ENCODE peak calls at places on chromosomes 4 and X, in five cellular contexts. F, S, T, X and J are unnamed samples.

GRCh38 chr4:4753643-4754042 is 105.8 kb upstream of the MSX1 start:
- DNase-seq in F (no peak), S (no peak), T (no peak), X (no peak), J (no peak)

GRCh38 chr4:95761441-95761840 is 78.5 kb upstream of the PDHA2 start:
- DNase-seq in F (peak), S (peak), T (no peak), X (no peak), J (no peak)

GRCh38 chr4:175560628-175561027 is 251.4 kb downstream of the GPM6A start:
- DNase-seq in F (no peak), S (peak), T (no peak), X (no peak), J (peak)

GRCh38 chr4:74219241-74219640 is 61.3 kb downstream of the MTHFD2L start:
- DNase-seq in F (no peak), S (no peak), T (no peak), X (no peak), J (no peak)

GRCh38 chr4:165906272-165906671 is 33.2 kb downstream of the TLL1 start:
- DNase-seq in F (no peak), S (no peak), T (no peak), X (no peak), J (peak)

GRCh38 chr4:14247767-14248166 is 620.2 kb upstream of the BOD1L1 start:
- DNase-seq in F (no peak), S (no peak), T (no peak), X (no peak), J (no peak)

GRCh38 chr4:76571274-76571673 is 136.2 kb downstream of the SHROOM3 start:
- DNase-seq in F (no peak), S (no peak), T (no peak), X (peak), J (peak)

GRCh38 chr4:134628074-134628473 is 426.5 kb upstream of the PABPC4L start:
- DNase-seq in F (no peak), S (no peak), T (no peak), X (no peak), J (no peak)

GRCh38 chrX:105191878-105192277 is 28.6 kb downstream of the TEX13A start:
- DNase-seq in F (no peak), S (peak), T (no peak), X (no peak), J (no peak)

GRCh38 chr4:46878641-46879040 is 30.4 kb downstream of the COX7B2 start:
- DNase-seq in F (no peak), S (no peak), T (no peak), X (no peak), J (no peak)

GRCh38 chr4:126799971-126800722 is 832.6 kb upstream of the INTU start:
- DNase-seq in F (no peak), S (peak), T (no peak), X (no peak), J (no peak)

GRCh38 chr4:15918484-15919129 is 19.9 kb downstream of the FGFBP1 start:
- DNase-seq in F (no peak), S (no peak), T (peak), X (no peak), J (peak)

GRCh38 chrX:39984191-39984956 is 113.4 kb downstream of the BCOR start:
- DNase-seq in F (no peak), S (peak), T (no peak), X (no peak), J (no peak)

GRCh38 chrX:111164728-111165127 is 68.7 kb downstream of the PAK3 start:
- DNase-seq in F (no peak), S (no peak), T (no peak), X (no peak), J (no peak)

GRCh38 chr4:3470244-3471097 is 7.4 kb downstream of the DOK7 start:
- DNase-seq in F (no peak), S (peak), T (peak), X (no peak), J (peak)

GRCh38 chr4:172202480-172203076 is 389.4 kb downstream of the GALNTL6 start:
- DNase-seq in F (no peak), S (peak), T (no peak), X (no peak), J (peak)

GRCh38 chrX:9195199-9195880 is 161.4 kb upstream of the FAM9B start:
- DNase-seq in F (no peak), S (no peak), T (no peak), X (no peak), J (no peak)

GRCh38 chrX:48894891-48895290 is 2.7 kb downstream of the TIMM17B start:
- DNase-seq in F (no peak), S (no peak), T (no peak), X (no peak), J (no peak)

GRCh38 chr4:823761-824460 is 2.0 kb downstream of the CPLX1 start:
- DNase-seq in F (peak), S (no peak), T (no peak), X (no peak), J (no peak)

GRCh38 chr4:52751349-52751911 is at the start of gene ERVMER34-1:
- DNase-seq in F (peak), S (peak), T (peak), X (peak), J (peak)

GRCh38 chrX:14449773-14450172 is 79.6 kb upstream of the GLRA2 start:
- DNase-seq in F (no peak), S (no peak), T (no peak), X (no peak), J (no peak)

GRCh38 chr4:91909963-91910362 is 393.8 kb upstream of the GRID2 start:
- DNase-seq in F (no peak), S (no peak), T (no peak), X (no peak), J (no peak)

GRCh38 chrX:112846114-112846513 is 5.5 kb upstream of the AMOT start:
- DNase-seq in F (no peak), S (no peak), T (no peak), X (no peak), J (no peak)

GRCh38 chr4:129240816-129241215 is 144.9 kb downstream of the C4orf33 start:
- DNase-seq in F (no peak), S (peak), T (no peak), X (no peak), J (no peak)

GRCh38 chr4:168796362-168797106 is 213.5 kb downstream of the CBR4 start:
- DNase-seq in F (no peak), S (peak), T (peak), X (no peak), J (peak)

GRCh38 chrX:46791927-46792825 is 33.3 kb upstream of the SLC9A7 start:
- DNase-seq in F (peak), S (peak), T (peak), X (peak), J (peak)

GRCh38 chrX:110212299-110212698 is 105.6 kb downstream of the AMMECR1 start:
- DNase-seq in F (no peak), S (no peak), T (no peak), X (no peak), J (no peak)

GRCh38 chr4:185424905-185425599 is 712 bp downstream of the UFSP2 start:
- DNase-seq in F (no peak), S (no peak), T (no peak), X (peak), J (peak)

GRCh38 chr4:87129681-87130080 is 90.7 kb downstream of the KLHL8 start:
- DNase-seq in F (no peak), S (no peak), T (no peak), X (no peak), J (no peak)

GRCh38 chr4:57206172-57206571 is 96.0 kb upstream of the IGFBP7 start:
- DNase-seq in F (no peak), S (no peak), T (no peak), X (no peak), J (no peak)

GRCh38 chrX:12139934-12140611 is 1.8 kb downstream of the FRMPD4 start:
- DNase-seq in F (no peak), S (no peak), T (no peak), X (no peak), J (no peak)

GRCh38 chrX:136347706-136348105 is 46.9 kb downstream of the ADGRG4 start:
- DNase-seq in F (no peak), S (no peak), T (no peak), X (no peak), J (no peak)

GRCh38 chr4:17884063-17884462 is 73.3 kb downstream of the NCAPG start:
- DNase-seq in F (no peak), S (peak), T (no peak), X (no peak), J (no peak)

GRCh38 chr4:66575024-66575696 is 904.9 kb upstream of the EPHA5 start:
- DNase-seq in F (peak), S (peak), T (no peak), X (peak), J (no peak)

GRCh38 chrX:23820235-23820782 is 37.3 kb downstream of the SAT1 start:
- DNase-seq in F (no peak), S (no peak), T (no peak), X (no peak), J (no peak)

GRCh38 chr4:88283661-88284377 is 542 bp downstream of the PPM1K start:
- DNase-seq in F (peak), S (peak), T (peak), X (peak), J (no peak)

DNA sequence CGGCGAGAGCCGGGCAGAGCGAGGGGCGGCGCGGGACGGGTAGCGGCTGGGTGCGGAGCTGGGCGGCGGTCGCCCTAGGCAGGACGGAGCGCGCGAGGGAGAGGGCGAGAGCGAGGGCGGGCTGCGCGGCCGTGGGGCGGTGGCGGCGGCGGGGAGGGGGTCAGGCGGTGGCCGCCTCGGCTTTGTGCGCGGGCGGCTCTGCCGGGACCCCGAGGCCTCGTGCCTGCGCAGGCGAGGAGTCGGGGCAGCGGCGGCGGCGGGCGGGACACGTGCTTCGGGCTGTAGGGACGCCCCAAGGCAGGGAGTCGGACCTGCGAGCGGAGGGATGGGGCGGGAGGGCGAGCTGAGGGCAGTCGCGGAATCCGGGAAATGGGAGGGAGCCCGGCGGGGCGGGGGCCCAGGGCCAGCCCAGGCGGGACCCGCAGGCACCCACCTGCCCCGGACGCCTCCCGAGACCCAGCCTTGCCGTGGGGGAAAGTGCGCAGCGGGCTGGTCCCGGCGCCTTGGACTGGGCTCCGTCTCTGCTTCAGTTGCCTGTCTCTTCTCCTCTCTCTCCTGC is 465 bp downstream of the BMPR1B start:
- DNase-seq in F (peak), S (peak), T (no peak), X (peak), J (no peak)
- H3K4me3 ChIP-seq in F (peak), S (peak), T (peak), X (peak), J (peak)

GRCh38 chrX:2231570-2232192 is 269.1 kb downstream of the DHRSX start:
- DNase-seq in F (no peak), S (no peak), T (no peak), X (no peak), J (no peak)
- TF ChIP-seq CTCF in F (no peak), S (no peak), T (no peak), X (no peak), J (no peak)

DNA sequence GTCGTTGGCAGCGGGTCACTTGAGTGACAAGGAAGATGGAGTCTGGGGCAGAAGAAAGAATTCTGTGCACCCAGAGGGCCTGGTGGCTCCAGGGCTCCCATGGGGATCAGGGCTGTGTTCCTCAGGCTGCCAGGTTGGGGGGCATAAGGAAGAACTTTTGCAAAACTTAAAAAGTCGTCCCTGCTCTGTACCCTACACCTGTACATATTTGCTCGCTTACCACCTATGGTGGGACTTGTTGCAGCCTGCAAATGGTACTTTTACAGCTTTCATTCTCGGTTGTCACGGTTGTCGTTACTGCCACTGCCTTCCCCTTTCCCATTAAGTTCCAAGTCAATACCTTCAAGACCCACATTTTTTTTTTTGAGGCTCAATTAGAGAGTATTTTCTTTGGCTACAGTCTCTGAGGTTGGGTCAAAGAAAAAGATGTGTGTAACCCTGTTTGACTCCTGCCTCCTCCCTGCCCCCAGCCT is 9.1 kb downstream of the ARX start:
- DNase-seq in F (no peak), S (no peak), T (no peak), X (no peak), J (no peak)
- H3K4me3 ChIP-seq in F (no peak), S (no peak), T (no peak), X (no peak), J (no peak)

DNA sequence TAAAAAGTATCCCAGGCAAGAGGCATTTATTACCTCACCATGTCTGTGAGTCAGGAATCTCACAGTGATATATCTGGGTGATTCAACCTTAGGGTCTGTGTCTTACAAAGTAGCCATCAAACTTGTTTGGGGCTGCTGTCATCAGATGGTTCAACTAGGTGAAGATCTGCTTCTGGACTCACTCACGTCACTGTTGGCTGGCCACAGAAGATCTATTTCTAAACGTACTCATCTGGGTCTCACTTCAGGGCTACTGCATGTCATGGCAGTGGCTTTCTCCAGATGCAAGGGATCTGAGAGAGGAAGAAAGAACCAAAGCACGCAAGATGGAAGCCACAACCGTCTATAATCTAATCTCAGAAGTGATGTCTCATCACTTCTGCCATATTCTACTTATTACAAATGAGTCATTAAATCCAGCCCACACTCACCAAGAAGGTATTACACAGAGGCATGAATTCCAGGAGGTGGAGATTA is 267.8 kb upstream of the ANKRD50 start:
- DNase-seq in F (no peak), S (peak), T (no peak), X (no peak), J (no peak)
- TF ChIP-seq CTCF in F (no peak), S (no peak), T (no peak), X (no peak), J (no peak)

DNA sequence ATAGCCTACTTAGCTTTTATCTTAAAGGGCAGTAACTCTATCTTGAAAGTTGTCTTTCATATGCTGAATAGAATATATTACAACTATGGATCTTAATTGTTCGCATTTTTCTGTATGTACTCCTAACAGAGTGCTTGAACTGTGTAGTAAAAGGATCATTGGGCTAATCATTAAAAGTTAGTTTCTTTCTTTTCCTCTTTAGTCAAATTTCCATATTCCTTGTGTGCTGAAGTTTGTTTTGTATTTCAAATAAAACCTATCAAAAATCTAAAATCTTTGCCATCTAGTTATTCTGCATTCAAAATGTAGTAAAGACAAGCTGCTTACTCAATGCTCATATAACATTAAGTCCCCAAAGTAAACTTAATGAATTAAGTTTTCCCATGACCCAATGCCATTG is 182.7 kb downstream of the HTR2C start:
- DNase-seq in F (no peak), S (no peak), T (no peak), X (no peak), J (no peak)
- H3K4me3 ChIP-seq in F (no peak), S (no peak), T (no peak), X (no peak), J (no peak)

DNA sequence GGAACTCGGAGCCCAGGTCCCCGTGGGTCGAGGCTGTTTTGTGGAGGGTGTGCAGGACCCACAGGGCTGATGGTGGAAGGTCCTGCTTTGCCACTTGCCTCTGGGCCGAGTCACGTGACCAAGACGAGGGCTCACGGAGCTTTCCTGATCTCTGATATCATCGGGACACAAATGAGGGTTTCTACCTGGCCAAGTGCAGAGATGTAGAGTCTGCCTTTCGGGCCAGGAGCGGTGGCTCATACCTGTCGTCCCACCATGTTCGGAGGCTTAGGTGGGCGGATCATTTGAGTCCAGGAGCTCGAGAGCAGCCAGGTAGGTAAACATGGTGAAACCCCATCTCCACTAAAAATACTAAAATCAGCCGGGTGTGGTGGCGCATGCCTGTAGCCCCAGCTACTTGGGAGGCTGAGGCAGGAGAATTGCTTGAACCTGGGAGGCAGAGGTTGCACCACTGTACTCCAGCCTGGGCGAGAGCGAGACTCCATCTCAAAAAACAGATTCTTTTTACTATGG is 7.1 kb downstream of the SLC25A6 start:
- DNase-seq in F (peak), S (no peak), T (no peak), X (no peak), J (no peak)
- TF ChIP-seq CTCF in F (no peak), S (no peak), T (no peak), X (no peak), J (no peak)